ENCODE peak calls at places on chromosomes 1 and 21, in nine cellular contexts. W is heart left ventricle; H is right cardiac atrium; K is amniotic stem cell; P is SJSA1; N is SK-N-SH; Z is stimulated activated CD4-positive, alpha-beta T cell treated with anti-CD3 and anti-CD28 coated beads, Interleukin-2, amount 100 ng/mL, for 24 hours; V is pancreas; E is astrocyte of the cerebellum. O is an unnamed sample.

GRCh38 chr1:224357626-224358124 is 996 bp downstream of the CNIH4 start:
- DNase-seq in W (no peak), H (no peak), K (no peak), P (no peak), N (peak), Z (no peak), V (no peak), E (no peak), O (no peak)

GRCh38 chr21:44616591-44616926 is 4.7 kb downstream of the KRTAP10-8 start:
- DNase-seq in W (no peak), H (no peak), K (no peak), P (no peak), N (no peak), Z (no peak), V (peak), E (no peak), O (no peak)

GRCh38 chr1:169326644-169327316 is 40.8 kb downstream of the NME7 start:
- DNase-seq in W (no peak), H (no peak), K (no peak), P (no peak), N (no peak), Z (no peak), V (no peak), E (peak), O (no peak)

GRCh38 chr1:33350611-33351280 is 29.8 kb upstream of the A3GALT2 start:
- DNase-seq in W (no peak), H (no peak), K (no peak), P (no peak), N (no peak), Z (no peak), V (no peak), E (no peak), O (no peak)

GRCh38 chr1:81492628-81493027 is 308.1 kb upstream of the ADGRL2 start:
- DNase-seq in W (no peak), H (no peak), K (no peak), P (no peak), N (no peak), Z (no peak), V (no peak), E (no peak), O (no peak)

GRCh38 chr1:111585461-111586100 is 34.0 kb upstream of the RAP1A start:
- DNase-seq in W (no peak), H (no peak), K (no peak), P (no peak), N (no peak), Z (no peak), V (no peak), E (no peak), O (no peak)

GRCh38 chr1:219176168-219176567 is 2.5 kb downstream of the LYPLAL1 start:
- DNase-seq in W (no peak), H (no peak), K (no peak), P (no peak), N (no peak), Z (no peak), V (no peak), E (no peak), O (no peak)

GRCh38 chr21:25999935-26000582 is 170.5 kb downstream of the APP start:
- DNase-seq in W (no peak), H (peak), K (no peak), P (no peak), N (no peak), Z (peak), V (no peak), E (no peak), O (no peak)

GRCh38 chr21:32306021-32306780 is 7.5 kb downstream of the MRAP start:
- DNase-seq in W (no peak), H (no peak), K (no peak), P (no peak), N (peak), Z (no peak), V (no peak), E (no peak), O (peak)

GRCh38 chr21:31594726-31595125 is 64.8 kb upstream of the SOD1 start:
- DNase-seq in W (no peak), H (no peak), K (no peak), P (no peak), N (no peak), Z (no peak), V (no peak), E (no peak), O (no peak)

GRCh38 chr1:174219606-174220370 is 60.5 kb downstream of the RABGAP1L start:
- DNase-seq in W (no peak), H (no peak), K (no peak), P (no peak), N (no peak), Z (no peak), V (no peak), E (no peak), O (no peak)

GRCh38 chr21:46214478-46215340 is 13.9 kb downstream of the LSS start:
- DNase-seq in W (no peak), H (no peak), K (no peak), P (no peak), N (no peak), Z (no peak), V (peak), E (no peak), O (no peak)

GRCh38 chr1:18021242-18021641 is 86.4 kb upstream of the IGSF21 start:
- DNase-seq in W (no peak), H (no peak), K (no peak), P (no peak), N (no peak), Z (no peak), V (no peak), E (no peak), O (no peak)

GRCh38 chr1:225484657-225485606 is 57.1 kb upstream of the LBR start:
- DNase-seq in W (no peak), H (no peak), K (no peak), P (no peak), N (no peak), Z (no peak), V (no peak), E (no peak), O (no peak)

GRCh38 chr1:221782970-221783369 is 41.1 kb upstream of the DUSP10 start:
- DNase-seq in W (no peak), H (no peak), K (no peak), P (no peak), N (no peak), Z (no peak), V (no peak), E (no peak), O (no peak)

GRCh38 chr1:117586337-117586736 is 19.5 kb upstream of the TENT5C start:
- DNase-seq in W (no peak), H (no peak), K (no peak), P (no peak), N (no peak), Z (no peak), V (no peak), E (no peak), O (no peak)

GRCh38 chr1:168114845-168115244 is 21.9 kb downstream of the GPR161 start:
- DNase-seq in W (no peak), H (no peak), K (no peak), P (no peak), N (no peak), Z (no peak), V (no peak), E (no peak), O (no peak)

GRCh38 chr1:186465956-186466355 is 5.0 kb upstream of the PDC start:
- DNase-seq in W (no peak), H (no peak), K (no peak), P (no peak), N (no peak), Z (no peak), V (no peak), E (no peak), O (no peak)

O was measured in substantia nigra.